ENCODE peak calls at places on chromosomes 5 and 9, in four cellular contexts. One of them, this sample, is unnamed.

GRCh38 chr5:138452720-138453119 is 12.6 kb upstream of the EGR1 start:
- DNase-seq in GM12878: no peak
- DNase-seq in HepG2: no peak
- DNase-seq in K562: no peak
- DNase-seq in this sample: no peak

GRCh38 chr5:6675784-6676499 is 37.3 kb upstream of the TENT4A start:
- DNase-seq in HepG2: no peak
- DNase-seq in K562: peak
- DNase-seq in GM12878: no peak
- DNase-seq in this sample: no peak

GRCh38 chr9:77952641-77953341 is 78.8 kb downstream of the GNAQ start:
- DNase-seq in GM12878: no peak
- DNase-seq in HepG2: no peak
- DNase-seq in K562: no peak
- DNase-seq in this sample: no peak

GRCh38 chr5:138925090-138925635 is 50.0 kb upstream of the LRRTM2 start:
- DNase-seq in GM12878: no peak
- DNase-seq in K562: no peak
- DNase-seq in HepG2: no peak
- DNase-seq in this sample: no peak

GRCh38 chr9:121398374-121398773 is 28.3 kb upstream of the STOM start:
- DNase-seq in K562: no peak
- DNase-seq in HepG2: peak
- DNase-seq in GM12878: no peak
- DNase-seq in this sample: no peak

GRCh38 chr5:107704686-107705389 is 34.1 kb upstream of the EFNA5 start:
- DNase-seq in K562: no peak
- DNase-seq in GM12878: no peak
- DNase-seq in HepG2: no peak
- DNase-seq in this sample: no peak

GRCh38 chr5:15326932-15327331 is 173.0 kb upstream of the FBXL7 start:
- DNase-seq in GM12878: no peak
- DNase-seq in HepG2: no peak
- DNase-seq in K562: no peak
- DNase-seq in this sample: no peak

GRCh38 chr5:163645421-163646416 is 140.3 kb downstream of the MAT2B start:
- DNase-seq in HepG2: no peak
- DNase-seq in GM12878: no peak
- DNase-seq in K562: no peak
- DNase-seq in this sample: no peak

GRCh38 chr5:107855171-107855570 is 184.4 kb upstream of the EFNA5 start:
- DNase-seq in GM12878: no peak
- DNase-seq in K562: no peak
- DNase-seq in HepG2: no peak
- DNase-seq in this sample: no peak

GRCh38 chr9:110440161-110440560 is 102.5 kb upstream of the TXNDC8 start:
- DNase-seq in K562: no peak
- DNase-seq in HepG2: no peak
- DNase-seq in GM12878: no peak
- DNase-seq in this sample: no peak

GRCh38 chr9:22114956-22115355 is 105.9 kb upstream of the CDKN2B start:
- DNase-seq in K562: no peak
- DNase-seq in HepG2: no peak
- DNase-seq in GM12878: no peak
- DNase-seq in this sample: no peak

GRCh38 chr5:69083412-69083811 is 10.4 kb upstream of the SLC30A5 start:
- DNase-seq in GM12878: no peak
- DNase-seq in HepG2: peak
- DNase-seq in K562: no peak
- DNase-seq in this sample: peak

GRCh38 chr5:115873392-115873791 is 31.7 kb downstream of the AP3S1 start:
- DNase-seq in GM12878: no peak
- DNase-seq in HepG2: no peak
- DNase-seq in K562: no peak
- DNase-seq in this sample: no peak

GRCh38 chr5:2204366-2205184 is 321.9 kb upstream of the IRX4 start:
- DNase-seq in GM12878: no peak
- DNase-seq in K562: no peak
- DNase-seq in HepG2: no peak
- DNase-seq in this sample: no peak

GRCh38 chr5:113293613-113294340 is 141.0 kb downstream of the TSSK1B start:
- DNase-seq in K562: no peak
- DNase-seq in HepG2: no peak
- DNase-seq in GM12878: no peak
- DNase-seq in this sample: peak

GRCh38 chr9:110952018-110952864 is 86.0 kb downstream of the LPAR1 start:
- DNase-seq in K562: no peak
- DNase-seq in HepG2: no peak
- DNase-seq in GM12878: no peak
- DNase-seq in this sample: no peak

GRCh38 chr5:149426931-149427330 is 47.8 kb upstream of the IL17B start:
- DNase-seq in K562: no peak
- DNase-seq in GM12878: no peak
- DNase-seq in HepG2: no peak
- DNase-seq in this sample: no peak

GRCh38 chr5:109691248-109691574 is 1.5 kb downstream of the MAN2A1 start:
- DNase-seq in K562: no peak
- DNase-seq in HepG2: no peak
- DNase-seq in GM12878: no peak
- DNase-seq in this sample: no peak
- TF ChIP-seq JUNB in K562: no peak
- TF ChIP-seq JUNB in HepG2: no peak
- TF ChIP-seq JUNB in GM12878: no peak
- TF ChIP-seq JUNB in this sample: no peak

GRCh38 chr5:79540939-79541338 is 27.0 kb upstream of the HOMER1 start:
- DNase-seq in K562: no peak
- DNase-seq in GM12878: no peak
- DNase-seq in HepG2: peak
- DNase-seq in this sample: no peak

GRCh38 chr5:79544136-79544535 is 30.2 kb upstream of the HOMER1 start:
- DNase-seq in GM12878: no peak
- DNase-seq in K562: no peak
- DNase-seq in HepG2: no peak
- DNase-seq in this sample: no peak

GRCh38 chr5:79547982-79548381 is 34.0 kb upstream of the HOMER1 start:
- DNase-seq in K562: no peak
- DNase-seq in HepG2: no peak
- DNase-seq in GM12878: no peak
- DNase-seq in this sample: no peak

GRCh38 chr5:79547429-79547822 is 33.5 kb upstream of the HOMER1 start:
- DNase-seq in GM12878: no peak
- DNase-seq in K562: no peak
- DNase-seq in HepG2: peak
- DNase-seq in this sample: no peak

DNA sequence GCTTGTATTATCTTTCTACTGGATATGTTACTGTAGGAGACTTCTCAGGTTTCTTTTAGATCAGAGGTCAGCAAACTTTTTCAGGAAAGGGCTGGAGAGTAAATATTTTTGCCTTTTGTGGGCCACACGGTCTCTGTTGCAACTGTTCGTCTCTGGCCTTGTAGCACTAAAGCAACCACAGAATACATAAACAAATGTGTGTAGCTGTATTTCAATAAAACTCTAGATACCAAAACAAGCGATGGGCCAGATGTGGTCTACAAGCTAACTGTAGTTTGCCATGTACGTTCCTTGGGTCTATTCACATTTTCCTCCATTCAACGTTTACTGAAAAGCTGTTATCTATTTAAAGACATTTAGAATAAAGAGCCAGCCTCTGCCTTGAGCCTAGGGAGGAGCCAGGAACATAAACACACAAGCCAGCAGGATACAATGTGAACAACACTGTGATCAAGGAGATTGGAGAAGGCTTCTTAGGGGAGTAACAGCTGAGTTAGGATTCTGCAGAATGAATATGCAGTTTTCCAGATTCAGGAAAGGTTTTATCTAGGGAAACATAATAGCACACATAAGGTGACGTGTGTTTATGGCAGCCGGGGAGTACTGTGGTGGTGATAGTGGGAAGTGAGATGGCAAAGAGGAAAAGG is 33.0 kb upstream of the HOMER1 start:
- DNase-seq in K562: no peak
- DNase-seq in GM12878: no peak
- DNase-seq in HepG2: peak
- DNase-seq in this sample: no peak
- H2AFZ ChIP-seq in K562: peak
- H2AFZ ChIP-seq in GM12878: no peak
- H2AFZ ChIP-seq in HepG2: peak
- H2AFZ ChIP-seq in this sample: peak

GRCh38 chr9:4547016-4547415 is 56.7 kb downstream of the SLC1A1 start:
- DNase-seq in GM12878: no peak
- DNase-seq in HepG2: no peak
- DNase-seq in K562: no peak
- DNase-seq in this sample: no peak
- TF ChIP-seq JUNB in GM12878: no peak
- TF ChIP-seq JUNB in HepG2: no peak
- TF ChIP-seq JUNB in K562: no peak
- TF ChIP-seq JUNB in this sample: no peak

GRCh38 chr9:130286072-130286770 is 20.7 kb downstream of the HMCN2 start:
- DNase-seq in K562: no peak
- DNase-seq in HepG2: no peak
- DNase-seq in GM12878: no peak
- DNase-seq in this sample: no peak

GRCh38 chr9:130286781-130287428 is 21.3 kb downstream of the HMCN2 start:
- DNase-seq in GM12878: no peak
- DNase-seq in HepG2: no peak
- DNase-seq in K562: no peak
- DNase-seq in this sample: no peak

GRCh38 chr9:130288393-130288792 is 22.8 kb downstream of the HMCN2 start:
- DNase-seq in GM12878: no peak
- DNase-seq in HepG2: no peak
- DNase-seq in K562: no peak
- DNase-seq in this sample: no peak

GRCh38 chr9:130288926-130289705 is 23.6 kb downstream of the HMCN2 start:
- DNase-seq in K562: no peak
- DNase-seq in GM12878: no peak
- DNase-seq in HepG2: no peak
- DNase-seq in this sample: peak

DNA sequence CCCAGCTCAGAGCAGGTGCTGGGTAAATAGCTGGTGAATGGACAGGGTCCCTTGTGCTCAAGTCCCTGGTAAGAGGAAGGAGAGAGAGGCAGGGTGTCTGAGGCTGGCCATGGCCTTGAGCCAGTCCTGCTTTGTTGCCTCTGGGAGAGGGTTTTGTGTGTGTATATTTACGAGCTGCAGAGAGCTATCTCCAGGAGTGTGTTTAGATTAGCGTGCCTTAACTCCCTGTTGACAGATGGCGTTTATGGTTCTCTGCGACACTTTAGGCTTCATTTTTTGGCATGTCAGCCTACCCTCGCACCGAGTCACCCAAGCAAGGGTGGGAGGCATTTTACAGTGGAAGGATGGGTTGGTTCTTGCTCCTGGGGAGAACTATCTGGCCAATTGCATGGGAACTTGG is 22.2 kb downstream of the HMCN2 start:
- DNase-seq in HepG2: no peak
- DNase-seq in GM12878: no peak
- DNase-seq in K562: no peak
- DNase-seq in this sample: no peak
- H2AFZ ChIP-seq in HepG2: no peak
- H2AFZ ChIP-seq in GM12878: no peak
- H2AFZ ChIP-seq in K562: no peak
- H2AFZ ChIP-seq in this sample: no peak

GRCh38 chr9:12853021-12853420 is 78.2 kb downstream of the LURAP1L start:
- DNase-seq in GM12878: no peak
- DNase-seq in HepG2: no peak
- DNase-seq in K562: no peak
- DNase-seq in this sample: no peak

GRCh38 chr9:12859704-12860251 is 85.0 kb downstream of the LURAP1L start:
- DNase-seq in K562: no peak
- DNase-seq in HepG2: no peak
- DNase-seq in GM12878: no peak
- DNase-seq in this sample: no peak

GRCh38 chr9:12855066-12855465 is 80.2 kb downstream of the LURAP1L start:
- DNase-seq in HepG2: no peak
- DNase-seq in GM12878: no peak
- DNase-seq in K562: no peak
- DNase-seq in this sample: no peak

GRCh38 chr9:12854218-12854617 is 79.4 kb downstream of the LURAP1L start:
- DNase-seq in K562: no peak
- DNase-seq in HepG2: no peak
- DNase-seq in GM12878: no peak
- DNase-seq in this sample: no peak

DNA sequence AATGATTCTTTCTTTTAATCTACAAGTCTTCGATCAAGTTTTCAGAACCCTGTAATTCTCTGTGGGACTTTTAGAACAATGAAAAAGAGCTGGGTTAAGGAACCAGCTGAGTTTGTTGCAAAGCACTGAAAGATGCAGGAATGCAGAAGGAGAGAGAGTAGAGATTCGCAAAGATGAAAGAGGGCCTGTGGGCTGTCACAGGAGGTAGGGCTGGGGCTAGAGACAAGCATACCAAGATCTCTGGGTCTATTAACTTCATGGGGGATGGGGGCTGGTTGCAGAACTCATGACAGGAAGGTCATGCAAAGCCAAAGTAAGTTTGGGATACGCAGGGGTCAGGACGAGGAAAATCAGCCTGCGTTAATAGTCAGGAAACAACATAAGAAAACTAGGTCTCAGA is 81.8 kb downstream of the LURAP1L start:
- DNase-seq in GM12878: no peak
- DNase-seq in HepG2: no peak
- DNase-seq in K562: no peak
- DNase-seq in this sample: peak
- TF ChIP-seq JUNB in GM12878: no peak
- TF ChIP-seq JUNB in HepG2: no peak
- TF ChIP-seq JUNB in K562: no peak
- TF ChIP-seq JUNB in this sample: no peak

GRCh38 chr5:82111191-82111590 is 139.4 kb downstream of the ATG10 start:
- DNase-seq in HepG2: no peak
- DNase-seq in GM12878: no peak
- DNase-seq in K562: peak
- DNase-seq in this sample: no peak
- H2AFZ ChIP-seq in HepG2: no peak
- H2AFZ ChIP-seq in GM12878: no peak
- H2AFZ ChIP-seq in K562: no peak
- H2AFZ ChIP-seq in this sample: no peak

DNA sequence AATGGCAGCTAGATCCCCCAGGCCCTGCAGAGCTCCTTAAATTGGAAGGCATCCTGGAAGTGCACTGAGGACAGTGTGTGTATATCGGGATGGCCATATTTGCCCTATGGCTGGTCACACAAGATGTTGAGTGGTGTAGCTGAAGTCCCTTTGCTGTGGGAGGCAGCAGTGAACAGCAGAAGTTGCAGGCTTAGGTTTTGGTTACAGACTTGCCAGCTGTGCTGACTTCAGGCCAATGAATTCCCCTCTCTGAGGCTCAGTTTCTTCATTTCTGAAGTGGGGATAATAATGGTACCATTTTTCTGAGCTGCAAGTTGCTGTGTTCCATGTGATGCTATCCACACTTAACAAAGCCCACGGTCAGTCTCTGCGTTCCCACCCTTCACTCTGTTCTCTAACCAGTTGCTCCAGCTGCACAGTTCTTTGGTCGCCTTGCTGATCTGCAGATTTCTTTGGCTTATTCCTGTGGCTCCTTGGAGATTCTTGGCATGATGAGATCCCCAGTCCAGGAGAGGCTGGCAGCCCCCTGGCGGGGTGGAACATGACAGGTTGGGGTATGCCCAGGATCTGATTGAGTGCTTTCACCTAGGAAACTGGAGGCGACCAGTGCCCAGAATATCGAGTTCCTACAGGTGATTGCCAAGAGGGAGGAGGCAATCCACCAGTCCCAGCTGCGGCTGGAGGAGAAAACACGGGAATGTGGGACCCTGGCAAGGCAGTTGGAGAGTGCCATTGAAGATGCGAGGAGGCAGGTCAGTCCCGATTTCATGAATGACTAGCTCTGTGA is 6.5 kb upstream of the GLE1 start:
- DNase-seq in HepG2: no peak
- DNase-seq in K562: no peak
- DNase-seq in GM12878: no peak
- DNase-seq in this sample: no peak
- TF ChIP-seq JUNB in HepG2: no peak
- TF ChIP-seq JUNB in K562: no peak
- TF ChIP-seq JUNB in GM12878: no peak
- TF ChIP-seq JUNB in this sample: no peak

This sample was measured in GM23338.